ENCODE peak calls at places on chromosomes 2 and 18, in six cellular contexts. N is upper lobe of left lung, C is HepG2, I is stomach, O is A549, F is sigmoid colon. S is an unnamed sample. For H3K4me1, the result is how much of the 10 kb centered on the place peaks cover.

GRCh38 chr2:162795312-162795711 is 43.3 kb downstream of the KCNH7 start:
- DNase-seq in I (no peak), N (no peak), F (no peak), O (peak), C (peak), S (no peak)

GRCh38 chr2:28949617-28950305 is 31.3 kb upstream of the TOGARAM2 start:
- DNase-seq in C (peak), F (no peak), N (no peak), I (no peak), O (peak), S (no peak)

GRCh38 chr2:183162362-183162761 is 38.1 kb downstream of the NUP35 start:
- DNase-seq in O (no peak), N (no peak), C (no peak), I (no peak), F (no peak), S (no peak)

GRCh38 chr2:96895032-96895708 is 25.3 kb upstream of the SEMA4C start:
- DNase-seq in O (no peak), C (no peak), F (no peak), N (no peak), I (no peak), S (no peak)

GRCh38 chr2:139160838-139161237 is 380.6 kb upstream of the NXPH2 start:
- DNase-seq in C (no peak), F (no peak), O (no peak), N (no peak), I (no peak), S (no peak)

GRCh38 chr2:113979172-113980128 is 89.6 kb downstream of the ACTR3 start:
- DNase-seq in F (no peak), N (peak), C (no peak), I (no peak), O (peak), S (no peak)

GRCh38 chr2:112482309-112483046 is 522 bp downstream of the TTL start:
- DNase-seq in C (peak), N (peak), I (no peak), O (peak), F (peak), S (peak)

GRCh38 chr18:5370332-5370731 is 74.8 kb upstream of the ZBTB14 start:
- DNase-seq in F (no peak), O (no peak), N (no peak), I (no peak), C (peak), S (no peak)

GRCh38 chr18:49273201-49273880 is 187.1 kb downstream of the DYM start:
- DNase-seq in I (no peak), C (no peak), F (no peak), N (no peak), O (no peak), S (no peak)

GRCh38 chr2:144938308-144938709 is 418.4 kb upstream of the ZEB2 start:
- DNase-seq in N (no peak), I (no peak), O (peak), C (peak), F (no peak), S (no peak)

GRCh38 chr2:152632736-152633135 is 84.5 kb downstream of the PRPF40A start:
- DNase-seq in F (no peak), N (no peak), C (no peak), O (no peak), I (no peak), S (no peak)

GRCh38 chr2:69589973-69590652 is 53.4 kb downstream of the AAK1 start:
- DNase-seq in C (no peak), I (no peak), F (no peak), N (no peak), O (no peak), S (no peak)

GRCh38 chr2:157891630-157892016 is 15.5 kb upstream of the ACVR1 start:
- DNase-seq in O (no peak), F (no peak), C (no peak), I (no peak), N (no peak), S (no peak)

GRCh38 chr2:157895531-157895930 is 19.4 kb upstream of the ACVR1 start:
- DNase-seq in C (no peak), N (no peak), O (no peak), I (no peak), F (no peak), S (no peak)

GRCh38 chr2:157897106-157897971 is 21.2 kb upstream of the ACVR1 start:
- DNase-seq in C (no peak), I (no peak), F (no peak), O (no peak), N (no peak), S (no peak)

GRCh38 chr2:157893611-157894010 is 17.5 kb upstream of the ACVR1 start:
- DNase-seq in I (no peak), C (no peak), O (no peak), N (no peak), F (no peak), S (no peak)

DNA sequence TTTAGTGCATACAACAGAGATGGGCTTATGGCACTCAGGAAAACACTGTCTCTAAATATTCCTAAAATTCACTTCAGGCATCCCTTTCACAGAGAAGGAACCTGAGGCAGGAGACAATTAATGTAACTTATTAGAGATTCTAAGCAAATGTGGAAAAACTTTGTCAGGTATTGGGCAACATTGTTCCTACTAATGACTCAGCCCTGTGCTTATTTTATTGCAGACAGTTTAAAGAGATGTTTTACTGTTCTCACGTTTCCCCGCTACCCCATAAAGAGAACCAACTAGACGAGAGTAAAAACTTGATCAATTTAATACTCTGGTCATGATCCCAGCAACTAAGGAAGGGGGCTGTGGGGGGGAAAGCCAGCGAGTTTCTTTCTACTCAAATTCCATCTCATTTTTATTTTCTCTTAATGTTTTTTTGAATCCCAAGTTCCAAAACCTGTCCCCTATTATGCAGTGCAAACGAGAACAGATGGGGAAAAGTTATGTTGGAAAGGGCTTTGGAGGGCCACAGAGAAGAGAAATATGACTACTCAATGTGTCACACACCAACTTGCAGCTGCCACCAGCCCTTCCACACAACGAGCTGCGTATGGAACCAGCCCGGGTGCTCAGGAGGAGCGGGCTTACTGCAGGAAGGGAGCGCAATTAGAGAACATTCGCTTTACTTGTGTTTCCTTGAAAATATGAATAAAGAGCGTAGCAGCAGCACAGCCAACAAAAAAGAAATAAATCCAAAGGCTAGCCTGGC is 18.7 kb upstream of the ACVR1 start:
- DNase-seq in F (no peak), I (no peak), O (no peak), C (no peak), N (no peak), S (no peak)
- H3K4me1 ChIP-seq in F (under half), I (under half), O (under half), C (under half), N (under half), S (under half)

GRCh38 chr18:58871514-58872490 is 7.1 kb downstream of the ZNF532 start:
- DNase-seq in N (no peak), I (no peak), F (peak), C (no peak), O (no peak), S (no peak)

GRCh38 chr18:58870130-58870529 is 5.5 kb downstream of the ZNF532 start:
- DNase-seq in C (no peak), I (no peak), F (peak), N (no peak), O (no peak), S (no peak)

GRCh38 chr18:58867281-58867961 is 2.7 kb downstream of the ZNF532 start:
- DNase-seq in C (no peak), F (peak), N (no peak), I (no peak), O (no peak), S (no peak)

GRCh38 chr18:58868440-58868839 is 3.8 kb downstream of the ZNF532 start:
- DNase-seq in O (no peak), I (no peak), C (no peak), N (no peak), F (peak), S (no peak)

DNA sequence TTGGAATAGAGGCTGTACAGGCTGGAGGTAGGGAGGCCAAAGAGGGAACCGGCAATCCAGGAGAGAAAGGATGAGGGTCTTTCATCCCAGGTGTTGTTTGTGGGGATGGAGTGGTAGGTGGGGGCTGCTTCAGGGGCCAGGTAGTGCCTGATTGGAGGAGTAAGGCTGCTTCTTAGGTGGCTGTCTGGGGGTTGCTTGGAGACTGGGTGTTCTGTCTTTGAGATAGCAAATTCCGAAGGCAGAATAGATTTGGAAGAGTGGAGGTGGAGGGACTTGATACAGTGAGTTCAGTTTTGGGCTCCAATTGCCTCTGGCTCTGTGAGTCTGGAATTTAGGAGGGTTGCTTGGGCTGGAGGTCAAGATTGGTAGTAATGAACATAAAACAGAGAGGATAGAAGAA is 5.9 kb downstream of the ZNF532 start:
- DNase-seq in I (no peak), N (no peak), F (peak), O (no peak), C (no peak), S (no peak)
- H3K27ac ChIP-seq in I (no peak), N (no peak), F (peak), O (peak), C (no peak), S (no peak)

DNA sequence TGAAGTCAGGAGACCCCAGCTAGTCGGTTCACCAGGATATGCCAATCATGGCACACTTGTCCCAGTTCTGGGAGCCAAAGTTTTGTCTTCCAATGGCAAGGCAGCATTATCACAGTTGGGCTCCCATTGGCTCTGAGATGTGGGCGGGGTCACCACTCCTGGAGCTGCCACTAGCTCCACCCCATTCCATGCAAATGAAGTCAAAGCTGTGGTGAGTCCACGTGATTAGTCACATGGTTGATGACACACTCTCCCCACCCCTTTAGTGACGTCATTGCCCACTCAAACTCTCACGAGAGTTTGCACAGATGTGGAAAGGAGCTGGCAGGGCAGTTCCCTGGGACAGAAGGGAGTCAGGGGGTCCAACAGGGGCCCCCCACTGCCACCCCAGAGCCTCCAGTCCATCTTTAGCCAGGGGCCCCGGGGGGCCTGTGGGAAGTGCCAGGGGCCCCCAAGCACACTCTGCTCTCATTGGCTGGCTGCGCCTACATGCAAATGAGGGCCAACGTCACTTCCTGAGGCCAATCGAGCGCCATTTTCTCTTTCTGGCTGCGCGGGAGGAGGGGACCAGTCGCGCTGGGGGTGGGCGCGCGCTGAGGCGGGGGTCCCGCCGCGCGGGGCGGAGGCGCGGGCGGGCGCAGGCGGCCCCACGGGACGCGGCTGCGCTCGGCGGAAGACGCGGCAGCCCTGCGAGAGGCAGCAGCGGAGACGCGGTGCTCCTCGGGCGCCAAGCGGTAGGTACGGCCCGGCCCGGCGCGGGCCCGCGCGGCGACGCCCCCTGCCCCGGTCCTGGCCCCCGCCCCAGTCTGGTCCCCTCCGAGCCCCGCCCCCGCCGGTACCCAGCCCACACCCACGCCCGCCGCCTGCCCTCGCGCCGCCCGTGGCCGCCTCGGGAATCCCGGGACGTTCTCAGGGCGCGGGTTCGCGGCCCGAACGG is at the start of gene ADNP2:
- DNase-seq in I (peak), C (peak), O (peak), F (peak), N (peak), S (peak)
- TF ChIP-seq EP300 in I (no peak), C (no peak), O (no peak), F (no peak), N (no peak), S (no peak)

GRCh38 chr2:197122821-197123220 is 187.8 kb downstream of the ANKRD44 start:
- DNase-seq in O (no peak), N (no peak), I (no peak), C (no peak), F (no peak), S (no peak)

GRCh38 chr2:197128126-197128525 is 182.5 kb downstream of the ANKRD44 start:
- DNase-seq in N (no peak), F (no peak), I (no peak), O (no peak), C (no peak), S (no peak)

GRCh38 chr2:197126630-197127029 is 183.9 kb downstream of the ANKRD44 start:
- DNase-seq in I (no peak), O (no peak), F (no peak), C (no peak), N (no peak), S (no peak)

GRCh38 chr2:197121756-197122385 is 188.7 kb downstream of the ANKRD44 start:
- DNase-seq in N (no peak), I (no peak), C (no peak), F (no peak), O (no peak), S (no peak)

DNA sequence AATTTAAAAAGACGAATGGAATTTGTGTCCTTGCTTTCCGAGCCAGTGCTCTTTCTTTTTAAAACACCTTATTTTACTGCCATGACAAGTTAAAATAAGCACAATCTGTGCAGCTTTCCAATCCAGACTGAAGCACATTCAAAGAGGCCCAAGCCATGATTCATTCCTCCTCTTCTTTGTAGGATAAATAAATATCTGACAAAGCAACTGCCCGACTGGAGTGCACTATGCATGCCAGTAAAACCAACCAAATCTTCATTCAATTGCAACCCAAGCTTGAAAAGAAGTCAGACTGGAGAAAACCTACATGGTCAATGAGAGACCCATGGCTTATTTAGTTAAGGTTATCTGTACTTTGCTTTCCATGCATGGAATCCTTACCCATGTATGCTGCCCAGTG is 185.6 kb downstream of the ANKRD44 start:
- DNase-seq in O (no peak), N (no peak), I (no peak), C (no peak), F (no peak), S (no peak)
- H3K4me1 ChIP-seq in O (under half), N (under half), I (under half), C (under half), F (under half), S (under half)

GRCh38 chr2:85811173-85811849 is 57.5 kb downstream of the ATOH8 start:
- DNase-seq in O (no peak), N (peak), C (no peak), F (no peak), I (peak), S (peak)

GRCh38 chr2:85813211-85813977 is 59.6 kb downstream of the ATOH8 start:
- DNase-seq in F (no peak), C (no peak), I (no peak), O (no peak), N (no peak), S (no peak)

GRCh38 chr2:85807756-85808155 is 54.0 kb downstream of the ATOH8 start:
- DNase-seq in F (peak), I (no peak), O (no peak), N (no peak), C (no peak), S (no peak)

GRCh38 chr2:85811850-85812735 is 58.3 kb downstream of the ATOH8 start:
- DNase-seq in N (peak), I (no peak), F (no peak), O (no peak), C (no peak), S (no peak)

DNA sequence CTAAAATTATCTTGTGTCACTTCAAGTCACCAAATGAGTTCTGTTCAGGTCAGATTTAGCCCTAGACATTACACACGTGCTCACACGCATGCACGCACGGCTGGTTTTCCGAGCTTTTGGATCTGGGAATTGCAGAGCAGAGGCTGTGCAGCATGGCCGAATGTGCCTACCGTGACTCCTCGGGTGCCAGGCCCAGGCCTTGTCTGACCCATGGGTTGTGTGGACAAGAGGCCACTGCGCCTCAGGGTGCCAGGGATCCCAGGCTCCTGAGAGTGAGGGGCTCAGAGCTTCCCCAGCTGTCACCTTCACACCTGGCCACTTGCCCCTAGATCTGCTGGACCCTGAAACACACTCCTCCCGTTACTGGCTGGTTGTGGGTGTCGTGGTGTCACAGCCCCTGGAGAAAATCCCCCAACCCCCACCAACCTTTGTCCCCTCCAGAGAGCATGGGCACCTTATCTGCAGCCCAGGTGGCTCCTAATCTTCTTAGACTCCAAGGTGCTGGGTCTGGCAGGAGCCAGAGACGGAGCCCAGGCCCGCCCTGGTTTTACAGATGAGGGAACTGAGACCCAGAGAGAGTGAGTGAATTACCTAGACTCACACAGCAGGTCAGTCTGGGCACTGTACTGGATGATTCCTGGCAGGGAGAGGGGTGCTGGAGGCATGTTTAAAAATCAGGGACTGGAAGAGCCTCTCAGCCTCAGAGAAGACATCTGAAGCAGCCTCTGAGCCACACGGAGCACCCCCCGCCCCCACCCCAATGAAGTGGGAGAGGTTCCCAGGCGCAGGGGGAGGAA is 56.8 kb downstream of the ATOH8 start:
- DNase-seq in C (no peak), I (no peak), O (no peak), F (no peak), N (peak), S (no peak)
- H3K27ac ChIP-seq in C (no peak), I (peak), O (peak), F (no peak), N (peak), S (no peak)